ENCODE peak calls at places on chromosomes 6 and 20, in six cellular contexts. One of them, this sample, is unnamed.
A peak's percentile ranks its signal among the peaks of the same experiment; 100 is the strongest.

GRCh38 chr20:53872561-53873248 is 197.7 kb downstream of the BCAS1 start:
- DNase-seq in HCT116: no peak
- DNase-seq in Caco-2: no peak
- DNase-seq in endodermal cell: no peak
- DNase-seq in right lobe of liver: no peak
- DNase-seq in cardiac fibroblast: peak; percentile 44
- DNase-seq in this sample: no peak

GRCh38 chr20:51492167-51493092 is 50.1 kb downstream of the NFATC2 start:
- DNase-seq in cardiac fibroblast: peak; percentile 50
- DNase-seq in endodermal cell: no peak
- DNase-seq in Caco-2: no peak
- DNase-seq in HCT116: no peak
- DNase-seq in right lobe of liver: peak; percentile 57
- DNase-seq in this sample: no peak

GRCh38 chr6:34792605-34793500 is 970 bp downstream of the BLTP3A start:
- DNase-seq in right lobe of liver: peak; percentile 38
- DNase-seq in Caco-2: peak; percentile 45
- DNase-seq in cardiac fibroblast: peak; percentile 75
- DNase-seq in HCT116: no peak
- DNase-seq in endodermal cell: peak; percentile 77
- DNase-seq in this sample: no peak

GRCh38 chr6:8195040-8195713 is 92.8 kb upstream of the EEF1E1 start:
- DNase-seq in Caco-2: peak; percentile 52
- DNase-seq in right lobe of liver: no peak
- DNase-seq in HCT116: peak; percentile 18
- DNase-seq in endodermal cell: peak; percentile 63
- DNase-seq in cardiac fibroblast: no peak
- DNase-seq in this sample: no peak

GRCh38 chr6:150391890-150392289 is 23.1 kb downstream of the IYD start:
- DNase-seq in HCT116: no peak
- DNase-seq in Caco-2: no peak
- DNase-seq in cardiac fibroblast: peak; percentile 32
- DNase-seq in endodermal cell: no peak
- DNase-seq in right lobe of liver: peak; percentile 45
- DNase-seq in this sample: no peak

GRCh38 chr6:24419526-24419925 is 16.8 kb downstream of the MRS2 start:
- DNase-seq in HCT116: no peak
- DNase-seq in cardiac fibroblast: no peak
- DNase-seq in right lobe of liver: no peak
- DNase-seq in endodermal cell: no peak
- DNase-seq in Caco-2: no peak
- DNase-seq in this sample: no peak

GRCh38 chr6:106037060-106037459 is 49.1 kb upstream of the PRDM1 start:
- DNase-seq in HCT116: no peak
- DNase-seq in right lobe of liver: no peak
- DNase-seq in endodermal cell: no peak
- DNase-seq in Caco-2: no peak
- DNase-seq in cardiac fibroblast: peak; percentile 56
- DNase-seq in this sample: no peak

GRCh38 chr6:105598264-105598663 is 195.4 kb upstream of the PREP start:
- DNase-seq in right lobe of liver: no peak
- DNase-seq in cardiac fibroblast: no peak
- DNase-seq in Caco-2: no peak
- DNase-seq in endodermal cell: no peak
- DNase-seq in HCT116: no peak
- DNase-seq in this sample: no peak

GRCh38 chr6:125793863-125794262 is 3.1 kb downstream of the NCOA7 start:
- DNase-seq in Caco-2: no peak
- DNase-seq in HCT116: no peak
- DNase-seq in endodermal cell: no peak
- DNase-seq in right lobe of liver: no peak
- DNase-seq in cardiac fibroblast: peak; percentile 37
- DNase-seq in this sample: no peak

DNA sequence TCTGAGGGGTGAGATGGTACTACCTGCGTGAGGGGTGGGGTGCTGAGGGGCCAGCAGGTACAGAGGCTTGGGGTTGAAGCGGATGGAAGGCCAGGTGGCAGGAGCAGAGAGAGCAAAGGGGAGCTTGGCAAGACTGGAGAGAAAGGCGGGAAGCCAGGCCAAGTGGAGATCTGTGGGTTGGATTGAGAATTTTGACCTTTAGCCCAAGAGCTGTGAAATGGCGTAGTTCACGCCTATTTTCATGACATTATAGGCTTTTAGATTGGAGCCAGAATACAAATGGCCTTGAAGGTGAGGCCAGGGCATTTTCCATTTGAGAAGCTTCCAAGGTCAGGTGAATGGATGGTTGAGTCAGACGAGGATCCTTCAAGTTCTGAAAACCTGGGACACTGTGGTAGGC is 2.5 kb downstream of the ATRN start:
- DNase-seq in HCT116: no peak
- DNase-seq in right lobe of liver: peak; percentile 50
- DNase-seq in Caco-2: no peak
- DNase-seq in endodermal cell: no peak
- DNase-seq in cardiac fibroblast: no peak
- DNase-seq in this sample: no peak
- H3K4me3 ChIP-seq in HCT116: no peak overlapping the region
- H3K4me3 ChIP-seq in right lobe of liver: peak overlapping the region; percentile 97
- H3K4me3 ChIP-seq in Caco-2: no peak overlapping the region
- H3K4me3 ChIP-seq in endodermal cell: no peak overlapping the region
- H3K4me3 ChIP-seq in cardiac fibroblast: no peak overlapping the region
- H3K4me3 ChIP-seq in this sample: no peak overlapping the region

GRCh38 chr20:13685623-13686022 is 46.9 kb upstream of the TASP1 start:
- DNase-seq in HCT116: no peak
- DNase-seq in right lobe of liver: no peak
- DNase-seq in endodermal cell: no peak
- DNase-seq in cardiac fibroblast: no peak
- DNase-seq in Caco-2: no peak
- DNase-seq in this sample: no peak

GRCh38 chr20:13681248-13682125 is 42.8 kb upstream of the TASP1 start:
- DNase-seq in Caco-2: peak; percentile 88
- DNase-seq in cardiac fibroblast: no peak
- DNase-seq in endodermal cell: no peak
- DNase-seq in HCT116: no peak
- DNase-seq in right lobe of liver: no peak
- DNase-seq in this sample: no peak

GRCh38 chr20:13687827-13688226 is 49.1 kb upstream of the TASP1 start:
- DNase-seq in right lobe of liver: no peak
- DNase-seq in cardiac fibroblast: no peak
- DNase-seq in HCT116: no peak
- DNase-seq in Caco-2: no peak
- DNase-seq in endodermal cell: no peak
- DNase-seq in this sample: no peak

GRCh38 chr20:13684566-13685222 is 46.0 kb upstream of the TASP1 start:
- DNase-seq in endodermal cell: no peak
- DNase-seq in right lobe of liver: no peak
- DNase-seq in Caco-2: no peak
- DNase-seq in cardiac fibroblast: no peak
- DNase-seq in HCT116: no peak
- DNase-seq in this sample: no peak

DNA sequence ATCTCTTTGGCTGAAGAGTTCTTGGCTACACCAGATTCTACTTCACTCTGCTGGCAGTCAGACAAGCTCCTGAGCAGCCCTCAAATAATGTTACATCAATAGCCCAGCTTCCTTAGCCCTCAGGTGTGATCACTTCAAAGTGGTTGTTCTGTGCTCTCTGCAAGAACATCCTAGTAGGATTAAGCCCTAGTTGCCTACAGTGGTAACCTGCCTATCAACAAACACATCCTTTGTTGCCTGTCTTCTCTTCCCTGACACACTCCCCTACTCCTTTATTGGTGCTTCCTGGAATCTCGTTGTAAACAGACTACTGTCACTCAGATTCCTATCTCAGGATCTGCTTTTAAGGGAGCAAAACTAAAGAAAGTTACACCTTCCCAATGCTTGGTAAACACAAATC is 45.1 kb upstream of the TASP1 start:
- DNase-seq in HCT116: no peak
- DNase-seq in right lobe of liver: no peak
- DNase-seq in endodermal cell: no peak
- DNase-seq in cardiac fibroblast: no peak
- DNase-seq in Caco-2: no peak
- DNase-seq in this sample: no peak
- TF ChIP-seq CTCF in HCT116: no peak
- TF ChIP-seq CTCF in right lobe of liver: no peak
- TF ChIP-seq CTCF in endodermal cell: no peak
- TF ChIP-seq CTCF in cardiac fibroblast: no peak
- TF ChIP-seq CTCF in Caco-2: no peak
- TF ChIP-seq CTCF in this sample: no peak

DNA sequence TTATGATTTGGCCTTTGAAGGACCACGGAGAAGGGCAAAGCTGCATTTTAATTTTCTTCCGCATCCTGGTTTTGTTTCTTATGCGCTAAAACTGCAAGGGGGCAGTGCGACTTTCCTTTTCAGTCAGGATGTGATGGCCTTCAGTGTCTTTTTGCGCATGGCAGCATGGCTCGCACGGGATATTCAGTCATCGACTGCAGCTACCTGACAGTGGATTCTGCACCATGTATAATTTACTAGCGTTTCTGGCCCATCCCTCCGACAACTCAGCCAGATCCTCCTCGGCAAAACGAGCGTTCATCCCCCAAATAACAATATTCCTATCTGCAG is 2.2 kb downstream of the LAMP5 start:
- DNase-seq in HCT116: no peak
- DNase-seq in cardiac fibroblast: no peak
- DNase-seq in endodermal cell: no peak
- DNase-seq in right lobe of liver: no peak
- DNase-seq in Caco-2: no peak
- DNase-seq in this sample: no peak
- H3K4me3 ChIP-seq in HCT116: no peak overlapping the region
- H3K4me3 ChIP-seq in cardiac fibroblast: no peak overlapping the region
- H3K4me3 ChIP-seq in endodermal cell: peak overlapping the region; percentile 79
- H3K4me3 ChIP-seq in right lobe of liver: no peak overlapping the region
- H3K4me3 ChIP-seq in Caco-2: no peak overlapping the region
- H3K4me3 ChIP-seq in this sample: no peak overlapping the region

GRCh38 chr20:32455171-32455900 is 97.2 kb downstream of the ASXL1 start:
- DNase-seq in HCT116: no peak
- DNase-seq in cardiac fibroblast: no peak
- DNase-seq in Caco-2: no peak
- DNase-seq in right lobe of liver: no peak
- DNase-seq in endodermal cell: no peak
- DNase-seq in this sample: no peak

GRCh38 chr20:32454164-32455145 is 96.3 kb downstream of the ASXL1 start:
- DNase-seq in endodermal cell: no peak
- DNase-seq in Caco-2: peak; percentile 50
- DNase-seq in cardiac fibroblast: no peak
- DNase-seq in right lobe of liver: no peak
- DNase-seq in HCT116: no peak
- DNase-seq in this sample: no peak

GRCh38 chr20:32457476-32457986 is 99.4 kb downstream of the ASXL1 start:
- DNase-seq in Caco-2: no peak
- DNase-seq in endodermal cell: peak; percentile 96
- DNase-seq in cardiac fibroblast: peak; percentile 63
- DNase-seq in HCT116: no peak
- DNase-seq in right lobe of liver: peak; percentile 52
- DNase-seq in this sample: no peak

GRCh38 chr20:32456869-32457421 is 98.8 kb downstream of the ASXL1 start:
- DNase-seq in right lobe of liver: no peak
- DNase-seq in cardiac fibroblast: peak; percentile 43
- DNase-seq in HCT116: no peak
- DNase-seq in endodermal cell: peak; percentile 95
- DNase-seq in Caco-2: no peak
- DNase-seq in this sample: no peak

DNA sequence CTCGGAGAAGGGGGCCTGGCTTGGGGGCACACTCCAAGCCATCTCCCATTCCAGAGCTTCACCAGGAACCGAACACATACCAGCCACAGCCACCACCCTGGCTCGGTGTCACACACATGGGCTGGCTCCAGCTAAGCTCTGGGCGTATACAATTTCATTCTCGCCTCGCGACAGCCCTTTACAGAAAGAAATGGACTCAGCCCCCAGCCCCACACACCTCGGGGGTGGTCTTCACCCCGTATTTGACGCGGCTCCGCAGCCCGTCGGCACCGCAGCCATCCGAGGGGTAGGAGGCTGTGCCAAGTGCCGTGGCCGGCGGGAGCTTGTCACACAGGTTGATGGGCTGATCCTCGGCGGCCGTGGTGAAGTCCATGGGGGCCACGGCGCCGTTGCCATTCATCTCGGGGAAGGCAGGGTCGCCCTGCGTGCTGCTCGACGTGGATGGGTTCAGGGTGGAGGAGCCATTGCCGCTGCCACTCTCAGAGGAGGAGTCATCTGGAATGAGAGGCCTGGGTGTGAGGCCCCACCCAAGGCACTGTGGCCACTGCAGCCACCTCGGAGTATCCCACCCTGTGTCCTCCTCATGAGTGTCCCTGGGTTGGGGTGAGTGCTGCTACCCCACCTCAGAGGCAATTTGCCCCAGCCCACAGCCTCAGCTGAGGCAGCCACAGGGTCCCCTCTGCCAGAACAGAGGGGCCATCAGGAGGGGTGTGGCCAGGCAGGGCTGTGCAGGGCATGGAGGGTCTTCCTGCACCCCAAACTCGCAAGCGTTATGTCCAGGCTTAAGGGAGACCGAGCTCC is 98.0 kb downstream of the ASXL1 start:
- DNase-seq in right lobe of liver: no peak
- DNase-seq in cardiac fibroblast: no peak
- DNase-seq in endodermal cell: no peak
- DNase-seq in Caco-2: no peak
- DNase-seq in HCT116: no peak
- DNase-seq in this sample: no peak
- TF ChIP-seq CTCF in right lobe of liver: no peak
- TF ChIP-seq CTCF in cardiac fibroblast: no peak
- TF ChIP-seq CTCF in endodermal cell: no peak
- TF ChIP-seq CTCF in Caco-2: no peak
- TF ChIP-seq CTCF in HCT116: no peak
- TF ChIP-seq CTCF in this sample: no peak

GRCh38 chr20:40497781-40498691 is 191.0 kb downstream of the MAFB start:
- DNase-seq in cardiac fibroblast: peak; percentile 56
- DNase-seq in HCT116: no peak
- DNase-seq in endodermal cell: no peak
- DNase-seq in right lobe of liver: peak; percentile 39
- DNase-seq in Caco-2: no peak
- DNase-seq in this sample: no peak

GRCh38 chr20:40493071-40493470 is 196.0 kb downstream of the MAFB start:
- DNase-seq in HCT116: no peak
- DNase-seq in endodermal cell: no peak
- DNase-seq in Caco-2: no peak
- DNase-seq in right lobe of liver: peak; percentile 65
- DNase-seq in cardiac fibroblast: peak; percentile 71
- DNase-seq in this sample: peak; percentile 33

GRCh38 chr20:40494238-40494637 is 194.8 kb downstream of the MAFB start:
- DNase-seq in right lobe of liver: peak; percentile 37
- DNase-seq in endodermal cell: no peak
- DNase-seq in cardiac fibroblast: no peak
- DNase-seq in HCT116: no peak
- DNase-seq in Caco-2: no peak
- DNase-seq in this sample: no peak

GRCh38 chr20:40489886-40490285 is 199.2 kb downstream of the MAFB start:
- DNase-seq in endodermal cell: no peak
- DNase-seq in Caco-2: no peak
- DNase-seq in right lobe of liver: no peak
- DNase-seq in HCT116: no peak
- DNase-seq in cardiac fibroblast: peak; percentile 74
- DNase-seq in this sample: peak; percentile 14

DNA sequence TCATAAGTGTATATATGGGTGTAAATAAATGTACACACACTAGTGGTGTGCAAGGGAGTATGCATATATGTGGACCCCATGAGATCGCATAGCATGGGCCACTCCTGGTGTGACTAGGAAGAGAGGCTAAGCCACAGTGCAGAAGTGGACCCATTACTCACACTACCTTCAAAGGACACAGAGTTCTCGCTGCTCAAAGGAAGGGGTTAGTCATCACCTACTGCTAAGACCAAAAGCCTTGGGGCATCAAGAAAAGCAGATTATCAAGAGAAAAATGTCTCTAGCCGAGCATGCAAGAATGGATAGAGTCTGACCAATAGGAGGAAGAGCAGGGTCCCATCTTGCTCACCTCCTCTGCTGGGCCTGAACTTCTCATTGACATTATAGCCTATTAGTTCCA is 195.5 kb downstream of the MAFB start:
- DNase-seq in Caco-2: no peak
- DNase-seq in right lobe of liver: no peak
- DNase-seq in HCT116: peak; percentile 28
- DNase-seq in cardiac fibroblast: peak; percentile 69
- DNase-seq in endodermal cell: no peak
- DNase-seq in this sample: no peak
- H3K4me3 ChIP-seq in Caco-2: no peak overlapping the region
- H3K4me3 ChIP-seq in right lobe of liver: no peak overlapping the region
- H3K4me3 ChIP-seq in HCT116: no peak overlapping the region
- H3K4me3 ChIP-seq in cardiac fibroblast: no peak overlapping the region
- H3K4me3 ChIP-seq in endodermal cell: no peak overlapping the region
- H3K4me3 ChIP-seq in this sample: no peak overlapping the region